ENCODE peak calls at places on chromosomes 11 and 22, in five cellular contexts. Q is HepG2, U is NB4, G is stomach, O is body of pancreas. E is an unnamed sample.

GRCh38 chr11:96508861-96509260 is 119.0 kb downstream of the JRKL start:
- DNase-seq in O (no peak), Q (no peak), U (no peak), G (no peak), E (no peak)

GRCh38 chr11:111001986-111002616 is 243.4 kb upstream of the POU2AF2 start:
- DNase-seq in U (no peak), Q (no peak), O (no peak), G (no peak), E (no peak)

GRCh38 chr11:39139581-39139980 is 2319.9 kb downstream of the LRRC4C start:
- DNase-seq in Q (no peak), G (no peak), O (no peak), U (no peak), E (no peak)

GRCh38 chr22:41512421-41513194 is 31.7 kb downstream of the POLR3H start:
- DNase-seq in G (no peak), U (no peak), Q (peak; percentile 29), O (no peak), E (peak; percentile 87)

GRCh38 chr11:114316980-114317675 is 20.9 kb downstream of the NNMT start:
- DNase-seq in G (no peak), O (no peak), Q (no peak), U (no peak), E (no peak)

GRCh38 chr11:115981814-115982471 is 477.7 kb upstream of the CADM1 start:
- DNase-seq in G (no peak), U (no peak), Q (no peak), O (no peak), E (no peak)

GRCh38 chr22:44382461-44383038 is 69.8 kb upstream of the SHISAL1 start:
- DNase-seq in U (no peak), O (no peak), Q (peak; percentile 3), G (no peak), E (no peak)

GRCh38 chr22:45550891-45551290 is 48.2 kb downstream of the FBLN1 start:
- DNase-seq in U (no peak), O (no peak), Q (no peak), G (no peak), E (no peak)

GRCh38 chr11:61090521-61090920 is 11.8 kb upstream of the CD5 start:
- DNase-seq in O (no peak), U (no peak), Q (no peak), G (no peak), E (no peak)

GRCh38 chr11:117315285-117316196 is 515 bp downstream of the BACE1 start:
- DNase-seq in Q (no peak), O (no peak), G (no peak), U (no peak), E (no peak)

GRCh38 chr11:112778091-112778889 is 182.9 kb upstream of the NCAM1 start:
- DNase-seq in Q (no peak), O (no peak), G (no peak), U (no peak), E (no peak)

GRCh38 chr11:111575748-111576147 is 26.5 kb upstream of the SIK2 start:
- DNase-seq in Q (no peak), G (no peak), O (no peak), U (no peak), E (no peak)

GRCh38 chr22:50303848-50304527 is 3.5 kb downstream of the PLXNB2 start:
- DNase-seq in G (peak; percentile 79), Q (peak; percentile 23), U (peak; percentile 58), O (peak; percentile 47), E (no peak)

GRCh38 chr11:114269498-114269897 is 26.7 kb upstream of the NNMT start:
- DNase-seq in Q (no peak), G (no peak), U (no peak), O (no peak), E (no peak)

DNA sequence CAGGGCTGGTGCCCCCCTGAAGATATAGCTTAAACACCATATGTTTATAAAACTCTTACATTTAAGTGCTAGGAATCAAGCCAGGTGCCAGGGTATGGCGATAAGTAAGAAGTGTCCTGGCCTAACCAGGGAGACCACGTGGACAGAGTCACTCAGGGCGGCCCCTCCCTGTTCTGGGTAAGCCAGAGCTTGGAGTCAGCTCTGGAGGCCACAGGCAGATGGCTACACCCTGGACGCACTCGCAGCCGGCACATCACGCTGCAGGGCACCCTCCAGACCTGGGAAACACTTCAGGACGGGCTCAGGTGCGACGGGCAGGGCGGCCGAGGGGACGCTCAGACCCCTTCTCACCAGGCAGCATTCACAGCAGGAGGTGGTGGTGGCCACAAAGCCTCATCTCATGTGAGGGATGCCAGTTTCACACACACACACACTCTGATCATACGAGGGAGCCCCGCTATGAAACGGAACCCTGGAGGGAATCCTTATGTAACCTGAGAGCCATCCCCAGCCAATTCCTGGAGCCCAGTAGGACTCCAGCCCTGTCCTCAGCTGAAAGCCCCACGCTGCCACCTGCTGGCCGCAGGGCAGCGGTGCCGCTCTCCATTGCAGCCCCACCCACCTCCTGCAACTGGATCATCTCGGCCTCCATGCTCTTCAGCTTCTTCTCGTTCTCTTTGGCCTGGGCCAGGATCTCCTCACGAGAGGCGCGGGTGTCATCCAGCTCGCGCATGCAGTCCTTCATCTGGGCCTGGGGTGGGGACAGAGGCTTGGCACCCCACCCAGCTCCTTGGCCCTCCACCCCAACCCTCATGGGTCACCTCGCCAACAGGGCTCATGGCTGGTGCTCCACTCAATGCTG is 33.4 kb downstream of the APOL1 start:
- DNase-seq in O (peak; percentile 70), G (peak; percentile 74), U (peak; percentile 74), Q (peak; percentile 52), E (peak; percentile 87)
- TF ChIP-seq POLR2A in O (no peak), G (no peak), U (no peak), Q (peak; percentile 42), E (no peak)

GRCh38 chr11:2444301-2445106 is at the start of the genes KCNQ1 and TRPM5:
- DNase-seq in U (no peak), Q (no peak), O (peak; percentile 80), G (peak; percentile 88), E (peak; percentile 49)
- TF ChIP-seq POLR2A in U (no peak), Q (no peak), O (peak; percentile 27), G (no peak), E (no peak)

DNA sequence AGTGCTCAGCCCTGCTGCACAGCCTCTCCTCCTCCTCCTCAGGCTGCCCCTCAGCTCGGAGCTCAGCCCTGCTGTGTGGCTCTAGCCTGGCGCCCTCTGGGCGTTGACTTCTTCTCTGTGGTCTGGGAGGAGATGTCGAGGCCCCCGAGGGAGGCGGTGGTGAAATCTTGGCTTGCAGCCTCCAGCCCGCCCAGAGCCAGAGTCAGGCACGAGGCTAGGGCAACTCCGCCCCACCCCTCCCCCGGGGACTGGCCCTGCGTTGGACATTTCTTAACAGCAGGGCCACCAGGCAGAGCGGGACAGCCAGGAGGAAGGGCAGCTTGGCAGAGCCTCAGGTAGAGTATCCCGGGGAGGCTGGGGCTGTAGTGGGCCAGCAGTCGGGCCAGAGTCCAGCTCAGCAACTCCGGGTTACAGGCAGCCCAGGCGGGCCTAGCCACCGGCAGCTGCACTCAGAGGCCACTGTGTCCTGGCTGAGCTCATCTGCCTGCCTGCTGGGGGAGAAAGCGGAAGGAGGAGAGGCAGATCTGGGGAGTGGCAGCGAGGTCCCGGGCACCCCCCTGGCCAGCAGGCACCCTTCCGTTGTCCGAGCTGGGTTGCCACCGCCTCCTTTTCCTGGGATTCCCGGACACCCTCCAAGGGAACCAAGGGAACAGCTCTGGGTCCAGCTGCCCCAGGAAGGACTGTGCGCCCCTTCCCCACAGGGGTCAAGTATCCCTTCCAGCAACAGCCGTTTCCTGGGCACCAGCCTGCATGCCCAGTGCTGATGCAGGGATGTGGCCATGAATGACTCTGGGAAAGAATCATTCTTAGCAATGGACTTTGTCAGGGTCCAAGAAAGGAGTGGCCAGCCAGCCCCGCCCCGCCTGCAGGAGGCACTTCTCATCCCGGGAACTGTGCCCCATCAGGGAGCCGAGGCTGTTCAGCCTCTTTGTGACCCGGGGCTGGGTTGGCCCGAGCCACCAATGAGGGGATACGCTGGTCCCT is at the start of gene ALDH3B1:
- DNase-seq in G (peak; percentile 95), U (peak; percentile 100), Q (peak; percentile 73), O (peak; percentile 84), E (peak; percentile 97)
- TF ChIP-seq POLR2A in G (no peak), U (peak; percentile 82), Q (no peak), O (peak; percentile 82), E (peak; percentile 89)

GRCh38 chr22:37314315-37315046 is 32.2 kb downstream of the CYTH4 start:
- DNase-seq in O (no peak), G (no peak), Q (no peak), U (peak; percentile 79), E (no peak)

GRCh38 chr22:37310815-37311595 is 28.7 kb downstream of the CYTH4 start:
- DNase-seq in U (no peak), O (no peak), G (no peak), Q (no peak), E (no peak)

GRCh38 chr22:37311761-37312312 is 29.5 kb downstream of the CYTH4 start:
- DNase-seq in Q (no peak), O (no peak), G (no peak), U (no peak), E (no peak)

GRCh38 chr22:37313376-37314314 is 31.3 kb downstream of the CYTH4 start:
- DNase-seq in U (peak; percentile 39), G (no peak), Q (no peak), O (no peak), E (no peak)

DNA sequence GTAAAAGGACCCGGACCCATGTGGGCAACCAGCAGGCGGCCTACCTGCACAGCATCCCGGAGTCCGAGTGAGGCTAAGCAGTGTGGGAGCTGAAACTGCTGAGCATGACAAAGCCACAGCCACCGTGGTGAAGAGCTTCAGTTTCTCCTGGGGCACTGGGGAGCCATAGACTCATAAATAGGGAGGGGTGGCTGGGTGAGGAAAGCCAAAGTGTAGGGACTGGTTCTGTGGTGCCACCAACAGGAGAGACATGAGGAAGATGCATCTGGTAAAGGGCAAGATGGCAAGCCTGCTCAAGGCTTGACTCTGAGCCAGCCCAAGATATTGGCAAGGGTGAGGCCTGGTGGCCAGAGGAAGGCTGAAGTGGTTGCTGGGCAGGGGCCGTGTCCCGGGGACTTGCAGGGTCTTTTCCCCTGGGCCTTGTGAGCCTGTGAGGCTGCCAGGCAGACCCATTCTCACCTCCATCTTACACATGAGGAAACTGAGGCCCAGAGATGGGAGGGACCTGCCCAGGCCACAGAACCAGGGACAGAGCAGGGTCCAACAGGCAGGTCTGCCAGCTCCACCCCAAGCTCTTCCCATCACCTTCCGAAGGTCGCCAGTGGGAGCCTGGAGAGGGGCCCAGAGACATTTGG is 30.4 kb downstream of the CYTH4 start:
- DNase-seq in U (no peak), Q (no peak), G (no peak), O (no peak), E (no peak)
- TF ChIP-seq POLR2A in U (no peak), Q (no peak), G (no peak), O (no peak), E (no peak)